ENCODE peak calls at places on chromosome 13, in ten cellular contexts. R is colonic mucosa; E is fibroblast of mammary gland; J is IMR-90; K is A549; I is lower lobe of right lung; C is pancreas; W is prostate gland; F is AG04450; A is CD8-positive, alpha-beta T cell. M is an unnamed sample.

GRCh38 chr13:33940898-33941297 is 122.9 kb downstream of the RFC3 start:
- DNase-seq in R (no peak), E (peak), J (peak), K (peak), I (no peak), C (no peak), W (no peak), F (no peak), A (no peak), M (no peak)

GRCh38 chr13:48320906-48321510 is 17.5 kb downstream of the RB1 start:
- DNase-seq in R (no peak), E (no peak), J (no peak), K (no peak), I (no peak), C (no peak), W (no peak), F (no peak), A (no peak), M (no peak)

GRCh38 chr13:107035186-107035585 is 467.2 kb upstream of the ARGLU1 start:
- DNase-seq in R (no peak), E (no peak), J (peak), K (no peak), I (no peak), C (no peak), W (no peak), F (no peak), A (no peak), M (no peak)

GRCh38 chr13:74037762-74038161 is 96.4 kb downstream of the KLF12 start:
- DNase-seq in R (no peak), E (no peak), J (no peak), K (no peak), I (no peak), C (no peak), W (no peak), F (no peak), A (no peak), M (no peak)

GRCh38 chr13:99320693-99321481 is 13.7 kb upstream of the GPR183 start:
- DNase-seq in R (no peak), E (peak), J (peak), K (peak), I (no peak), C (no peak), W (no peak), F (peak), A (peak), M (peak)

GRCh38 chr13:94967183-94968039 is 255.1 kb upstream of the SOX21 start:
- DNase-seq in R (no peak), E (no peak), J (no peak), K (peak), I (no peak), C (no peak), W (no peak), F (no peak), A (no peak), M (no peak)

GRCh38 chr13:68099616-68100015 is 869.5 kb upstream of the PCDH9 start:
- DNase-seq in R (no peak), E (peak), J (peak), K (peak), I (no peak), C (no peak), W (no peak), F (peak), A (no peak), M (no peak)

GRCh38 chr13:61777902-61778301 is 362.3 kb upstream of the PCDH20 start:
- DNase-seq in R (no peak), E (peak), J (no peak), K (no peak), I (no peak), C (no peak), W (no peak), F (no peak), A (no peak), M (no peak)

GRCh38 chr13:32969516-32969941 is 46.7 kb upstream of the KL start:
- DNase-seq in R (no peak), E (peak), J (peak), K (no peak), I (no peak), C (no peak), W (no peak), F (peak), A (no peak), M (peak)

GRCh38 chr13:64556391-64556790 is 2673.7 kb downstream of the PCDH9 start:
- DNase-seq in R (no peak), E (no peak), J (peak), K (no peak), I (no peak), C (no peak), W (no peak), F (no peak), A (no peak), M (no peak)

GRCh38 chr13:112779856-112780604 is 90.2 kb downstream of the ATP11A start:
- DNase-seq in R (no peak), E (no peak), J (peak), K (no peak), I (peak), C (no peak), W (no peak), F (no peak), A (no peak), M (no peak)

GRCh38 chr13:74111399-74111798 is 22.8 kb downstream of the KLF12 start:
- DNase-seq in R (no peak), E (no peak), J (no peak), K (no peak), I (no peak), C (no peak), W (no peak), F (no peak), A (no peak), M (no peak)

GRCh38 chr13:41930154-41930553 is 30.8 kb downstream of the VWA8 start:
- DNase-seq in R (no peak), E (no peak), J (no peak), K (no peak), I (no peak), C (no peak), W (no peak), F (no peak), A (no peak), M (no peak)

GRCh38 chr13:50708461-50708860 is 135.0 kb downstream of the DLEU7 start:
- DNase-seq in R (no peak), E (no peak), J (no peak), K (no peak), I (no peak), C (no peak), W (no peak), F (no peak), A (no peak), M (no peak)

GRCh38 chr13:64332048-64332447 is 2898.1 kb downstream of the PCDH9 start:
- DNase-seq in R (no peak), E (no peak), J (peak), K (no peak), I (no peak), C (no peak), W (no peak), F (no peak), A (no peak), M (no peak)

GRCh38 chr13:94674609-94675348 is 37.6 kb downstream of the SOX21 start:
- DNase-seq in R (peak), E (peak), J (peak), K (peak), I (no peak), C (peak), W (peak), F (no peak), A (peak), M (no peak)

GRCh38 chr13:43284162-43284561 is 260.8 kb downstream of the DNAJC15 start:
- DNase-seq in R (no peak), E (peak), J (peak), K (no peak), I (no peak), C (no peak), W (no peak), F (peak), A (no peak), M (no peak)

GRCh38 chr13:82358284-82358683 is 1524.0 kb downstream of the SLITRK1 start:
- DNase-seq in R (no peak), E (peak), J (no peak), K (no peak), I (no peak), C (no peak), W (no peak), F (no peak), A (no peak), M (no peak)

GRCh38 chr13:82356667-82357066 is 1525.6 kb downstream of the SLITRK1 start:
- DNase-seq in R (no peak), E (peak), J (no peak), K (peak), I (no peak), C (no peak), W (no peak), F (no peak), A (no peak), M (no peak)
- TF ChIP-seq CTCF in R (no peak), E (no peak), J (no peak), K (no peak), I (no peak), C (no peak), W (no peak), F (no peak), A (no peak), M (no peak)

DNA sequence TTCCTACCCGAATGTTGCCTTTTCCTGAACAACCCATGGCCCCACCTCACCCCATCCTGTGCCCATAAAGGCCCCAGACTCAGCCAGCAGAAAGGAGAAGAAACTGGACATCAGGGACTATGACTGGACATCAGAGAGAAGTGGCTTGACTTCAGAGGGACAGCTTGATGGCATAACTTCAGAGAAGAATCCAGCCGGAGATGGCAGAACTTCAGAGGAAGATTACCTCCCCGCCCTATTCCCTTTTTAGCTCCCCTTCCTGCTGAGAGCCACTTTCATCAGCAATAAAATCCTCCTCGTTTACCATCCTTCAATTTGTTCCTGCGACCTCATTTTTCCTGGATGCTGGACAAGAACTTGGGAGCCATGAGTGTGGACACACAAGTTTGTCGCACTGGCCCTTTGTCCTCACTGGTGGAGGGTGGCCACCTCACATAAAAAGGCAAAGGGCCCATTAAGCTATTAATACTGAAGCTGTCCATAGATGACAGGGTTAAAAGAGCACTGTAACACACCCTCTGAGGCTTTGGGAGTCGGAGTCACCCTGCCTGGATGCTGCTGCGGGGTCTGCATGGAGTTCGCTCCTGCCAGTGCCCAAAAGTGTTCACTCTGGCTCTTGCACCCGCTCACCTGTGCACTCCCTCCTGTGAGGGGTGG is 260.4 kb downstream of the SLITRK1 start:
- DNase-seq in R (no peak), E (no peak), J (no peak), K (no peak), I (no peak), C (no peak), W (no peak), F (no peak), A (no peak), M (no peak)
- H3K4me3 ChIP-seq in R (no peak), E (no peak), J (no peak), K (no peak), I (no peak), C (no peak), W (no peak), F (no peak), A (no peak), M (no peak)

GRCh38 chr13:96968027-96968426 is 26.2 kb downstream of the OXGR1 start:
- DNase-seq in R (no peak), E (no peak), J (no peak), K (no peak), I (no peak), C (no peak), W (no peak), F (no peak), A (no peak), M (no peak)

GRCh38 chr13:96966415-96967102 is 27.7 kb downstream of the OXGR1 start:
- DNase-seq in R (no peak), E (no peak), J (no peak), K (no peak), I (no peak), C (no peak), W (no peak), F (no peak), A (no peak), M (no peak)

GRCh38 chr13:96963786-96964475 is 30.3 kb downstream of the OXGR1 start:
- DNase-seq in R (no peak), E (no peak), J (no peak), K (no peak), I (no peak), C (no peak), W (no peak), F (no peak), A (no peak), M (no peak)

GRCh38 chr13:96967248-96967745 is 27.0 kb downstream of the OXGR1 start:
- DNase-seq in R (no peak), E (no peak), J (no peak), K (peak), I (no peak), C (no peak), W (no peak), F (no peak), A (no peak), M (no peak)
- TF ChIP-seq CTCF in R (no peak), E (peak), J (peak), K (peak), I (no peak), C (no peak), W (no peak), F (no peak), A (no peak), M (no peak)

DNA sequence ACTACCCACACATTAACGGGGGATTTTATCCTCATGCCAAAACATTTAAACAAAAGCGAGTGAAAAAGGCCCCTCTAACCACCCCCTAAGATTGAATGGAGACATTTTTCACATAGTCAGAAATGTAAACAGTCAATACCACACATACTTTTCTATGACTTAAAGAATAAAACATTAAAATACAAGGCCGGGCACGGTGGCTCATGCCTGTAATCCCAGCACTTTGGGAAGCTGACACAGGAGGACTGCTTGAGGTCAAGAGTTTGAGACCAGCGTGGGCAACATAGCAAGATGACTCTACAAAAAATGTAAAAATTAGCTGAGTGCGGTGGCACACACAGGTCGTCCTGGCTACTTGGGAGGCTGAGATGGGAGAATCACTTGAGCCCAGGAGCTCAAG is 47.3 kb downstream of the MPHOSPH8 start:
- DNase-seq in R (no peak), E (no peak), J (peak), K (no peak), I (no peak), C (no peak), W (no peak), F (no peak), A (no peak), M (no peak)
- H3K4me3 ChIP-seq in R (no peak), E (no peak), J (no peak), K (no peak), I (no peak), C (no peak), W (no peak), F (no peak), A (no peak), M (no peak)

GRCh38 chr13:45191874-45192273 is 9.0 kb downstream of the KCTD4 start:
- DNase-seq in R (no peak), E (no peak), J (no peak), K (no peak), I (no peak), C (no peak), W (no peak), F (no peak), A (no peak), M (no peak)

GRCh38 chr13:45196091-45196490 is 4.8 kb downstream of the KCTD4 start:
- DNase-seq in R (no peak), E (no peak), J (no peak), K (no peak), I (no peak), C (no peak), W (no peak), F (no peak), A (no peak), M (no peak)

GRCh38 chr13:45196622-45197021 is 4.2 kb downstream of the KCTD4 start:
- DNase-seq in R (no peak), E (peak), J (peak), K (no peak), I (no peak), C (no peak), W (no peak), F (no peak), A (no peak), M (no peak)

GRCh38 chr13:45195421-45195820 is 5.4 kb downstream of the KCTD4 start:
- DNase-seq in R (no peak), E (no peak), J (no peak), K (no peak), I (no peak), C (no peak), W (no peak), F (no peak), A (no peak), M (no peak)

DNA sequence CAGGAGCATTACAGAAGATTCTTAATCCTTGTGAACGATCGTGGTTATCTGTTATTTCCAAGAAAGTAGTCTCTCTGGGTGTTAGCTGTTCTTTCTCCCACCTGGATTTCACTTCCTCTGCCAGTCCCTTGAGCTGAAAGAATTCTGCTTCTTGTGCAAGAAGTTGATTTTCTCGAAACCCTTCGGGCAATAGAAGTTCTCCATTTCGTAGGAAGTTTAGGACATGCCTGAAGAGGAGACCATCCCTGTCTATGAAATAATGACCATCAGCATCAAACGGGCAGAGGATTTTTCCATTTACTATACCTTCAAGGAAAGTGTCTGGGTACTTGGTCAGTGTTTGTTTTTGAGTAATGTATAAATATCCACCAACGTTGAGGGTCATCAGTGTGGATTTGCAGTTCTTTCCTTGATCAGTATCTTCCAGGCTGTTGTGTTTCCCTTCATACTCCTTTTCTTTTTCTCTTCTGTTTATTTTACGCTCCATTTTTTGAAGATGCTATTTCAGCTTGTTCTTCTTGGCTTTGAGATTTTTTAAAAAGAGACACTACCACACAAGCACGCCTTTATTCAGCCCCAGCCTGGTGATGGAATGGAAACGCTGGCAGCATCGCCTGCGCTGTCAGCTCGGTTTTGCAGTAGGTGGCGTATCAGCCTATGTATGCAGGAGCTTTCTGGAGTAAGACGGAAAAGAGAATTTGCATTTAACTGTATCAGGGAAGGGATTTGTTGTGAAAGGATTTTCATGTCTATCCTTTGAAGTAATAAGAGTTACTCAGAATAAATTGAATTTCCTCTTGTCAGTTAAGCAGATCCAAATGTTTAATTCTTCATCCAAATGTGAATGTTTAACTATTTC is 6.5 kb downstream of the KCTD4 start:
- DNase-seq in R (no peak), E (peak), J (peak), K (peak), I (no peak), C (no peak), W (no peak), F (no peak), A (no peak), M (no peak)
- TF ChIP-seq CTCF in R (no peak), E (peak), J (peak), K (peak), I (no peak), C (no peak), W (no peak), F (peak), A (no peak), M (peak)

GRCh38 chr13:114318624-114319023 is 4.3 kb downstream of the CHAMP1 start:
- DNase-seq in R (no peak), E (no peak), J (no peak), K (no peak), I (no peak), C (no peak), W (no peak), F (no peak), A (no peak), M (no peak)

GRCh38 chr13:114320065-114320464 is 5.8 kb downstream of the CHAMP1 start:
- DNase-seq in R (no peak), E (no peak), J (no peak), K (no peak), I (no peak), C (no peak), W (no peak), F (no peak), A (no peak), M (no peak)

GRCh38 chr13:114323349-114323748 is 9.0 kb downstream of the CHAMP1 start:
- DNase-seq in R (no peak), E (no peak), J (no peak), K (no peak), I (no peak), C (no peak), W (no peak), F (no peak), A (no peak), M (no peak)

GRCh38 chr13:114321256-114321655 is 7.0 kb downstream of the CHAMP1 start:
- DNase-seq in R (no peak), E (no peak), J (no peak), K (no peak), I (no peak), C (no peak), W (no peak), F (no peak), A (no peak), M (no peak)

GRCh38 chr13:114319441-114319871 is 5.2 kb downstream of the CHAMP1 start:
- DNase-seq in R (no peak), E (peak), J (peak), K (no peak), I (no peak), C (no peak), W (no peak), F (peak), A (no peak), M (peak)
- H3K4me3 ChIP-seq in R (no peak), E (no peak), J (no peak), K (no peak), I (no peak), C (no peak), W (no peak), F (no peak), A (no peak), M (no peak)

M was measured in AG09309.